ENCODE peak calls at places on chromosomes 1 and 21, in six cellular contexts. One of them, this sample, is unnamed.

GRCh38 chr21:44989943-44990780 is 50.3 kb downstream of the SLX9 start:
- DNase-seq in body of pancreas: no peak
- DNase-seq in Panc1: no peak
- DNase-seq in HFF-Myc: no peak
- DNase-seq in WTC11: no peak
- DNase-seq in AG09319: no peak
- DNase-seq in this sample: no peak

GRCh38 chr1:227125929-227126545 is 185.9 kb downstream of the COQ8A start:
- DNase-seq in body of pancreas: no peak
- DNase-seq in Panc1: no peak
- DNase-seq in HFF-Myc: no peak
- DNase-seq in WTC11: peak; percentile 26
- DNase-seq in AG09319: no peak
- DNase-seq in this sample: no peak

GRCh38 chr21:37338671-37339526 is 27.7 kb upstream of the DYRK1A start:
- DNase-seq in body of pancreas: peak; percentile 29
- DNase-seq in Panc1: peak; percentile 84
- DNase-seq in HFF-Myc: peak; percentile 75
- DNase-seq in WTC11: no peak
- DNase-seq in AG09319: peak; percentile 82
- DNase-seq in this sample: no peak

GRCh38 chr1:167862432-167863076 is 51.4 kb downstream of the ADCY10 start:
- DNase-seq in body of pancreas: no peak
- DNase-seq in Panc1: no peak
- DNase-seq in HFF-Myc: peak; percentile 7
- DNase-seq in WTC11: no peak
- DNase-seq in AG09319: no peak
- DNase-seq in this sample: no peak

GRCh38 chr1:58909162-58909560 is 125.3 kb upstream of the JUN start:
- DNase-seq in body of pancreas: no peak
- DNase-seq in Panc1: no peak
- DNase-seq in HFF-Myc: no peak
- DNase-seq in WTC11: no peak
- DNase-seq in AG09319: no peak
- DNase-seq in this sample: no peak

GRCh38 chr1:184650177-184650866 is 104.3 kb downstream of the EDEM3 start:
- DNase-seq in body of pancreas: no peak
- DNase-seq in Panc1: no peak
- DNase-seq in HFF-Myc: no peak
- DNase-seq in WTC11: no peak
- DNase-seq in AG09319: no peak
- DNase-seq in this sample: no peak

GRCh38 chr1:244006961-244007360 is 44.1 kb upstream of the ZBTB18 start:
- DNase-seq in body of pancreas: no peak
- DNase-seq in Panc1: no peak
- DNase-seq in HFF-Myc: no peak
- DNase-seq in WTC11: no peak
- DNase-seq in AG09319: no peak
- DNase-seq in this sample: no peak

GRCh38 chr1:213474054-213474453 is 423.0 kb downstream of the RPS6KC1 start:
- DNase-seq in body of pancreas: peak; percentile 38
- DNase-seq in Panc1: no peak
- DNase-seq in HFF-Myc: no peak
- DNase-seq in WTC11: no peak
- DNase-seq in AG09319: no peak
- DNase-seq in this sample: no peak

GRCh38 chr21:32007461-32007860 is 134.6 kb downstream of the HUNK start:
- DNase-seq in body of pancreas: no peak
- DNase-seq in Panc1: no peak
- DNase-seq in HFF-Myc: peak; percentile 81
- DNase-seq in WTC11: no peak
- DNase-seq in AG09319: peak; percentile 24
- DNase-seq in this sample: no peak

GRCh38 chr1:87867631-87868030 is 539.0 kb downstream of the LMO4 start:
- DNase-seq in body of pancreas: no peak
- DNase-seq in Panc1: no peak
- DNase-seq in HFF-Myc: peak; percentile 29
- DNase-seq in WTC11: no peak
- DNase-seq in AG09319: peak; percentile 2
- DNase-seq in this sample: no peak

GRCh38 chr1:8818325-8818775 is 910 bp upstream of the RERE start:
- DNase-seq in body of pancreas: peak; percentile 48
- DNase-seq in Panc1: no peak
- DNase-seq in HFF-Myc: peak; percentile 45
- DNase-seq in WTC11: no peak
- DNase-seq in AG09319: peak; percentile 25
- DNase-seq in this sample: no peak

GRCh38 chr1:163875214-163875926 is 553.6 kb downstream of the NUF2 start:
- DNase-seq in body of pancreas: peak; percentile 32
- DNase-seq in Panc1: no peak
- DNase-seq in HFF-Myc: peak; percentile 96
- DNase-seq in WTC11: no peak
- DNase-seq in AG09319: peak; percentile 96
- DNase-seq in this sample: no peak

GRCh38 chr1:66929999-66930822 is 5.4 kb downstream of the MIER1 start:
- DNase-seq in body of pancreas: peak; percentile 94
- DNase-seq in Panc1: peak; percentile 74
- DNase-seq in HFF-Myc: peak; percentile 63
- DNase-seq in WTC11: peak; percentile 96
- DNase-seq in AG09319: peak; percentile 79
- DNase-seq in this sample: peak; percentile 88
- TF ChIP-seq CTCF in body of pancreas: peak; percentile 60
- TF ChIP-seq CTCF in Panc1: peak; percentile 50
- TF ChIP-seq CTCF in HFF-Myc: peak; percentile 23
- TF ChIP-seq CTCF in WTC11: no peak
- TF ChIP-seq CTCF in AG09319: no peak
- TF ChIP-seq CTCF in this sample: peak; percentile 35

GRCh38 chr21:39036581-39036980 is 146.7 kb downstream of the PSMG1 start:
- DNase-seq in body of pancreas: no peak
- DNase-seq in Panc1: no peak
- DNase-seq in HFF-Myc: no peak
- DNase-seq in WTC11: no peak
- DNase-seq in AG09319: no peak
- DNase-seq in this sample: no peak

GRCh38 chr21:39034590-39035536 is 148.4 kb downstream of the PSMG1 start:
- DNase-seq in body of pancreas: no peak
- DNase-seq in Panc1: no peak
- DNase-seq in HFF-Myc: no peak
- DNase-seq in WTC11: no peak
- DNase-seq in AG09319: no peak
- DNase-seq in this sample: no peak

GRCh38 chr21:39033878-39034589 is 149.2 kb downstream of the PSMG1 start:
- DNase-seq in body of pancreas: peak; percentile 12
- DNase-seq in Panc1: no peak
- DNase-seq in HFF-Myc: no peak
- DNase-seq in WTC11: no peak
- DNase-seq in AG09319: no peak
- DNase-seq in this sample: no peak

GRCh38 chr21:39040494-39041110 is 142.6 kb downstream of the PSMG1 start:
- DNase-seq in body of pancreas: no peak
- DNase-seq in Panc1: no peak
- DNase-seq in HFF-Myc: no peak
- DNase-seq in WTC11: no peak
- DNase-seq in AG09319: no peak
- DNase-seq in this sample: no peak

GRCh38 chr21:39037807-39038405 is 145.3 kb downstream of the PSMG1 start:
- DNase-seq in body of pancreas: no peak
- DNase-seq in Panc1: no peak
- DNase-seq in HFF-Myc: no peak
- DNase-seq in WTC11: peak; percentile 78
- DNase-seq in AG09319: no peak
- DNase-seq in this sample: no peak
- TF ChIP-seq CTCF in body of pancreas: no peak
- TF ChIP-seq CTCF in Panc1: no peak
- TF ChIP-seq CTCF in HFF-Myc: peak; percentile 23
- TF ChIP-seq CTCF in WTC11: peak; percentile 53
- TF ChIP-seq CTCF in AG09319: no peak
- TF ChIP-seq CTCF in this sample: no peak

GRCh38 chr1:155518484-155518883 is 44.1 kb downstream of the ASH1L start:
- DNase-seq in body of pancreas: no peak
- DNase-seq in Panc1: no peak
- DNase-seq in HFF-Myc: no peak
- DNase-seq in WTC11: no peak
- DNase-seq in AG09319: no peak
- DNase-seq in this sample: no peak

GRCh38 chr1:155507960-155508359 is 54.6 kb downstream of the ASH1L start:
- DNase-seq in body of pancreas: no peak
- DNase-seq in Panc1: no peak
- DNase-seq in HFF-Myc: no peak
- DNase-seq in WTC11: no peak
- DNase-seq in AG09319: no peak
- DNase-seq in this sample: peak; percentile 33

GRCh38 chr1:155514582-155515187 is 47.9 kb downstream of the ASH1L start:
- DNase-seq in body of pancreas: no peak
- DNase-seq in Panc1: no peak
- DNase-seq in HFF-Myc: no peak
- DNase-seq in WTC11: no peak
- DNase-seq in AG09319: no peak
- DNase-seq in this sample: no peak

GRCh38 chr1:155509064-155509463 is 53.5 kb downstream of the ASH1L start:
- DNase-seq in body of pancreas: no peak
- DNase-seq in Panc1: no peak
- DNase-seq in HFF-Myc: no peak
- DNase-seq in WTC11: no peak
- DNase-seq in AG09319: no peak
- DNase-seq in this sample: no peak

GRCh38 chr1:155513300-155513926 is 49.2 kb downstream of the ASH1L start:
- DNase-seq in body of pancreas: no peak
- DNase-seq in Panc1: no peak
- DNase-seq in HFF-Myc: peak; percentile 42
- DNase-seq in WTC11: no peak
- DNase-seq in AG09319: peak; percentile 32
- DNase-seq in this sample: no peak
- TF ChIP-seq CTCF in body of pancreas: no peak
- TF ChIP-seq CTCF in Panc1: no peak
- TF ChIP-seq CTCF in HFF-Myc: no peak
- TF ChIP-seq CTCF in WTC11: no peak
- TF ChIP-seq CTCF in AG09319: no peak
- TF ChIP-seq CTCF in this sample: no peak

DNA sequence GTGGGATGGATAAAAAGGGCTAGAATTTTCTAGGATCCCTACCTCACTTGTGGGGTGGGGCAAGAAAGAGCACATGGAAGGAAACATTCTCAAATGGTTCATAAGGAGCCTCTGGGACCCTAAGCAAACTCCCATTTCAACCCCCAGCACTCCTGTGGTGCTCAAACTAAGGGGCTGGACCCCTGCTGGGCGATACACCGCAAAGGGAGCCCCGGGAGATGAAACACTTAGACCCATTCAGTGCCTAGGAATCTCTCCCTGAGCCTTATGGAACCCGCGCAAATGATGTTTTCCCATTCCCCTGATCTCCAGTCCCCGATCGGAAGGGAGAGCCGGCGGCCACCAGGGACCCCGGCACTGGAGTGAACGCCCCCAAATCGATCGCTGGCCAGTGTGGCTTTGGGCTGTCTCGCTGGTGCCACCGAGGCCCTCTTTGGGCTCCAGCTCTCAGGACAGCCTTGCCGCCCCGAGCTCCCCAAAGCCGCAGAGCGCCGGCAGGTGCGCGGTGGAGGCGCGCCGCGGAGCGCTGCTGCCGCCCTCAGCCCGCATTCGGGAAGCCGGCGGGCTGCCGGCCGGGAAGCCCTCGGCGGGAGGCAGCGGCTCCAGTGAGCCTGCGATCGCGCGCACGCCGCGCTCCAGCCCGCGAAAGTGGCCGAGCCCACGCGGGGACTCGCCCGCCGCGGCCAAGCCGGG is 1.2 kb downstream of the PLXNA2 start:
- DNase-seq in body of pancreas: no peak
- DNase-seq in Panc1: no peak
- DNase-seq in HFF-Myc: no peak
- DNase-seq in WTC11: peak; percentile 42
- DNase-seq in AG09319: no peak
- DNase-seq in this sample: no peak
- TF ChIP-seq CTCF in body of pancreas: no peak
- TF ChIP-seq CTCF in Panc1: peak; percentile 47
- TF ChIP-seq CTCF in HFF-Myc: no peak
- TF ChIP-seq CTCF in WTC11: no peak
- TF ChIP-seq CTCF in AG09319: no peak
- TF ChIP-seq CTCF in this sample: no peak